ENCODE peak calls at places on chromosome 15, in eight cellular contexts. K is heart right ventricle, T is esophagus muscularis mucosa, E is right lobe of liver, Q is tibial nerve, Z is endodermal cell, U is esophagus squamous epithelium, P is upper lobe of right lung. O is an unnamed sample. For H3K4me1, the result is how much of the 10 kb centered on the place peaks cover.

GRCh38 chr15:63892794-63893441 is 59.2 kb upstream of the HERC1 start:
- DNase-seq in K (no peak), T (no peak), E (no peak), Q (no peak), Z (no peak), U (no peak), P (peak), O (no peak)

GRCh38 chr15:90029024-90029423 is 27.9 kb downstream of the ZNF710 start:
- DNase-seq in K (no peak), T (no peak), E (peak), Q (no peak), Z (no peak), U (no peak), P (no peak), O (no peak)

GRCh38 chr15:76098685-76099084 is 38.9 kb downstream of the TMEM266 start:
- DNase-seq in K (no peak), T (no peak), E (no peak), Q (no peak), Z (peak), U (no peak), P (no peak), O (no peak)

GRCh38 chr15:59590027-59590426 is 21.6 kb upstream of the GCNT3 start:
- DNase-seq in K (no peak), T (no peak), E (no peak), Q (no peak), Z (no peak), U (no peak), P (no peak), O (no peak)

GRCh38 chr15:87099916-87100315 is 1020.2 kb downstream of the AGBL1 start:
- DNase-seq in K (no peak), T (no peak), E (no peak), Q (no peak), Z (no peak), U (no peak), P (no peak), O (no peak)

GRCh38 chr15:85329561-85330421 is 50.6 kb upstream of the AKAP13 start:
- DNase-seq in K (no peak), T (peak), E (no peak), Q (peak), Z (no peak), U (no peak), P (no peak), O (peak)

GRCh38 chr15:59958288-59958687 is 45.8 kb upstream of the FOXB1 start:
- DNase-seq in K (no peak), T (no peak), E (no peak), Q (no peak), Z (no peak), U (no peak), P (no peak), O (no peak)

GRCh38 chr15:81633889-81634288 is 259.9 kb upstream of the TMC3 start:
- DNase-seq in K (no peak), T (no peak), E (no peak), Q (no peak), Z (no peak), U (no peak), P (no peak), O (no peak)

GRCh38 chr15:25694823-25695312 is 168.3 kb downstream of the ATP10A start:
- DNase-seq in K (no peak), T (no peak), E (no peak), Q (no peak), Z (no peak), U (no peak), P (peak), O (no peak)

GRCh38 chr15:100043069-100043641 is 298.6 kb downstream of the ADAMTS17 start:
- DNase-seq in K (no peak), T (no peak), E (no peak), Q (no peak), Z (no peak), U (no peak), P (no peak), O (peak)

GRCh38 chr15:92920595-92921169 is 20.6 kb downstream of the CHD2 start:
- DNase-seq in K (no peak), T (no peak), E (no peak), Q (no peak), Z (no peak), U (no peak), P (no peak), O (no peak)
- H3K4me3 ChIP-seq in K (no peak), T (no peak), E (no peak), Q (no peak), Z (no peak), U (no peak), P (no peak), O (no peak)

DNA sequence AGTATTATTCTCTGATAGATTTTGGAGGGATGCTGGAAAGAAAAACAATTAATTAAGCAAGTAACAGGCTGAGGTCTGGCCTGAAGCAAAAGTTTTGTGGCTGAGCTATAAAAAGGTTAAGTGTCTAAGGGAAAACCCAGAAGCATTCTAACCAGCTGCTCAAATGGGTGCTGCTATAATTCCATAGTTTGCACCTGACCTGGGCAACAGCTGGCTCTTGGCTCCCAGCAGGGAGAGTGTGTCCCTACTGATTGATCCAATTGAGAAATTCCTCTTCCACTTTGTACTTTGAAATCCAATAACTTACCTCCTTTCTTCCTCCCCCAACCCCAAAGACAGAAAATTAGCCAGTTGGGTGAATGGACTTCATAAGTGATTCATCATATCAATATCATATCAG is 27.7 kb upstream of the SMAD3 start:
- DNase-seq in K (no peak), T (no peak), E (no peak), Q (no peak), Z (no peak), U (no peak), P (no peak), O (no peak)
- H3K4me1 ChIP-seq in K (under half), T (under half), E (under half), Q (under half), Z (under half), U (under half), P (under half), O (under half)

GRCh38 chr15:66704783-66705113 is 2.7 kb downstream of the SMAD6 start:
- DNase-seq in K (no peak), T (no peak), E (no peak), Q (no peak), Z (no peak), U (no peak), P (no peak), O (no peak)
- H3K4me3 ChIP-seq in K (peak), T (peak), E (peak), Q (peak), Z (peak), U (no peak), P (peak), O (peak)

GRCh38 chr15:98724017-98724416 is 75.7 kb downstream of the IGF1R start:
- DNase-seq in K (no peak), T (no peak), E (no peak), Q (no peak), Z (no peak), U (no peak), P (no peak), O (no peak)
- H3K4me1 ChIP-seq in K (half or more), T (half or more), E (under half), Q (half or more), Z (under half), U (under half), P (under half), O (half or more)

GRCh38 chr15:37099321-37100108 is 834 bp downstream of the MEIS2 start:
- DNase-seq in K (no peak), T (no peak), E (no peak), Q (peak), Z (no peak), U (no peak), P (no peak), O (no peak)
- H3K4me3 ChIP-seq in K (peak), T (peak), E (peak), Q (peak), Z (peak), U (peak), P (peak), O (peak)

GRCh38 chr15:56528136-56528535 is 63.2 kb upstream of the MNS1 start:
- DNase-seq in K (no peak), T (no peak), E (no peak), Q (no peak), Z (no peak), U (no peak), P (no peak), O (no peak)

GRCh38 chr15:56533741-56534416 is 68.9 kb upstream of the MNS1 start:
- DNase-seq in K (no peak), T (no peak), E (no peak), Q (no peak), Z (no peak), U (no peak), P (no peak), O (no peak)

GRCh38 chr15:56537881-56538280 is 72.9 kb upstream of the MNS1 start:
- DNase-seq in K (no peak), T (no peak), E (no peak), Q (no peak), Z (peak), U (no peak), P (peak), O (no peak)

GRCh38 chr15:56532766-56533455 is 68.0 kb upstream of the MNS1 start:
- DNase-seq in K (no peak), T (no peak), E (no peak), Q (no peak), Z (no peak), U (no peak), P (no peak), O (no peak)
- H3K4me1 ChIP-seq in K (under half), T (under half), E (under half), Q (under half), Z (under half), U (under half), P (under half), O (under half)

GRCh38 chr15:41788262-41788661 is 14.0 kb downstream of the MAPKBP1 start:
- DNase-seq in K (no peak), T (no peak), E (no peak), Q (no peak), Z (no peak), U (no peak), P (no peak), O (no peak)
- H3K4me3 ChIP-seq in K (no peak), T (no peak), E (no peak), Q (no peak), Z (no peak), U (no peak), P (no peak), O (no peak)

DNA sequence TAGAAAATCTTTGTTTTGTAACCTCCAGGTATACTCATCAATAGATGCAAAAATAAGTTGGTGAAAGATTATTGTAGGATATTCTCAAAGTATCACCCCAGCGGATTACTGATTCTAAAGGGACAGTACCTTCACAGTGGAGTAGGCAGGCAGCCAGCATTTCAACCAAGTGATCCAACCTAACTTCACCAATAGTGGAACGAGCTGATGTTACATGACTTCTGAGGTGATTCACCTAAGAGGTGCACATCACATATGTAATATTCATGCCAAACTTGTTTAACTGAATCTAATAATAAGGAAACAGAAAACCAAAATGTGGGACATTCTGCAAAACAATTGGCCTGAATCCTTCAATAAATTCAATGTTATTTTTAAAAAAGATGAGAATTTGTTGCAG is 14.3 kb downstream of the MYZAP start:
- DNase-seq in K (no peak), T (no peak), E (no peak), Q (no peak), Z (no peak), U (no peak), P (no peak), O (no peak)
- H3K4me1 ChIP-seq in K (under half), T (half or more), E (under half), Q (under half), Z (under half), U (under half), P (under half), O (under half)

O was measured in Panc1.